ENCODE peak calls at places on chromosomes 7 and 10, in seven cellular contexts. One of them, this sample, is unnamed.

GRCh38 chr10:3805791-3806381 is 20.9 kb upstream of the KLF6 start:
- DNase-seq in DND-41: peak
- DNase-seq in CD4-positive, alpha-beta memory T cell: peak
- DNase-seq in A549: no peak
- DNase-seq in tibial artery: no peak
- DNase-seq in uterus: peak
- DNase-seq in colonic mucosa: no peak
- DNase-seq in this sample: no peak

GRCh38 chr10:29535012-29535777 is 99.6 kb downstream of the SVIL start:
- DNase-seq in DND-41: no peak
- DNase-seq in CD4-positive, alpha-beta memory T cell: no peak
- DNase-seq in A549: peak
- DNase-seq in tibial artery: no peak
- DNase-seq in uterus: peak
- DNase-seq in colonic mucosa: peak
- DNase-seq in this sample: no peak

GRCh38 chr7:84336303-84336702 is 141.7 kb upstream of the SEMA3A start:
- DNase-seq in DND-41: no peak
- DNase-seq in CD4-positive, alpha-beta memory T cell: no peak
- DNase-seq in A549: no peak
- DNase-seq in tibial artery: no peak
- DNase-seq in uterus: no peak
- DNase-seq in colonic mucosa: no peak
- DNase-seq in this sample: no peak

GRCh38 chr7:137978464-137979237 is 23.2 kb downstream of the CREB3L2 start:
- DNase-seq in DND-41: no peak
- DNase-seq in CD4-positive, alpha-beta memory T cell: no peak
- DNase-seq in A549: peak
- DNase-seq in tibial artery: peak
- DNase-seq in uterus: peak
- DNase-seq in colonic mucosa: no peak
- DNase-seq in this sample: no peak

GRCh38 chr7:122552769-122553168 is 146.1 kb downstream of the RNF133 start:
- DNase-seq in DND-41: no peak
- DNase-seq in CD4-positive, alpha-beta memory T cell: no peak
- DNase-seq in A549: no peak
- DNase-seq in tibial artery: no peak
- DNase-seq in uterus: no peak
- DNase-seq in colonic mucosa: no peak
- DNase-seq in this sample: no peak

GRCh38 chr10:78255796-78256638 is 222.4 kb downstream of the RPS24 start:
- DNase-seq in DND-41: no peak
- DNase-seq in CD4-positive, alpha-beta memory T cell: no peak
- DNase-seq in A549: peak
- DNase-seq in tibial artery: peak
- DNase-seq in uterus: peak
- DNase-seq in colonic mucosa: peak
- DNase-seq in this sample: no peak

GRCh38 chr10:122504551-122504950 is 43.2 kb downstream of the HTRA1 start:
- DNase-seq in DND-41: no peak
- DNase-seq in CD4-positive, alpha-beta memory T cell: no peak
- DNase-seq in A549: peak
- DNase-seq in tibial artery: peak
- DNase-seq in uterus: peak
- DNase-seq in colonic mucosa: peak
- DNase-seq in this sample: no peak

GRCh38 chr7:2956076-2956475 is 87.6 kb downstream of the CARD11 start:
- DNase-seq in DND-41: no peak
- DNase-seq in CD4-positive, alpha-beta memory T cell: no peak
- DNase-seq in A549: no peak
- DNase-seq in tibial artery: peak
- DNase-seq in uterus: no peak
- DNase-seq in colonic mucosa: no peak
- DNase-seq in this sample: no peak

GRCh38 chr7:4013793-4014192 is 668.3 kb upstream of the FOXK1 start:
- DNase-seq in DND-41: no peak
- DNase-seq in CD4-positive, alpha-beta memory T cell: no peak
- DNase-seq in A549: no peak
- DNase-seq in tibial artery: no peak
- DNase-seq in uterus: no peak
- DNase-seq in colonic mucosa: no peak
- DNase-seq in this sample: no peak

GRCh38 chr10:6593140-6593740 is 13.2 kb upstream of the PRKCQ start:
- DNase-seq in DND-41: no peak
- DNase-seq in CD4-positive, alpha-beta memory T cell: peak
- DNase-seq in A549: no peak
- DNase-seq in tibial artery: no peak
- DNase-seq in uterus: no peak
- DNase-seq in colonic mucosa: no peak
- DNase-seq in this sample: peak

GRCh38 chr10:131703527-131703926 is 197.3 kb upstream of the PPP2R2D start:
- DNase-seq in DND-41: no peak
- DNase-seq in CD4-positive, alpha-beta memory T cell: no peak
- DNase-seq in A549: no peak
- DNase-seq in tibial artery: no peak
- DNase-seq in uterus: no peak
- DNase-seq in colonic mucosa: no peak
- DNase-seq in this sample: no peak

GRCh38 chr10:122374859-122375721 is 582 bp downstream of the PLEKHA1 start:
- DNase-seq in DND-41: peak
- DNase-seq in CD4-positive, alpha-beta memory T cell: peak
- DNase-seq in A549: peak
- DNase-seq in tibial artery: peak
- DNase-seq in uterus: peak
- DNase-seq in colonic mucosa: peak
- DNase-seq in this sample: peak

GRCh38 chr10:9076066-9076465 is 1021.6 kb downstream of the GATA3 start:
- DNase-seq in DND-41: no peak
- DNase-seq in CD4-positive, alpha-beta memory T cell: no peak
- DNase-seq in A549: no peak
- DNase-seq in tibial artery: no peak
- DNase-seq in uterus: no peak
- DNase-seq in colonic mucosa: no peak
- DNase-seq in this sample: no peak

GRCh38 chr7:116802784-116803183 is 59.6 kb upstream of the CAPZA2 start:
- DNase-seq in DND-41: peak
- DNase-seq in CD4-positive, alpha-beta memory T cell: peak
- DNase-seq in A549: peak
- DNase-seq in tibial artery: no peak
- DNase-seq in uterus: no peak
- DNase-seq in colonic mucosa: peak
- DNase-seq in this sample: peak

GRCh38 chr7:142556745-142557144 is 192.5 kb upstream of the PRSS1 start:
- DNase-seq in DND-41: no peak
- DNase-seq in CD4-positive, alpha-beta memory T cell: no peak
- DNase-seq in A549: peak
- DNase-seq in tibial artery: no peak
- DNase-seq in uterus: peak
- DNase-seq in colonic mucosa: no peak
- DNase-seq in this sample: no peak

GRCh38 chr10:79268717-79269116 is 78.6 kb upstream of the PPIF start:
- DNase-seq in DND-41: no peak
- DNase-seq in CD4-positive, alpha-beta memory T cell: no peak
- DNase-seq in A549: no peak
- DNase-seq in tibial artery: no peak
- DNase-seq in uterus: no peak
- DNase-seq in colonic mucosa: no peak
- DNase-seq in this sample: no peak

GRCh38 chr10:124728830-124729661 is 15.1 kb downstream of the FAM53B start:
- DNase-seq in DND-41: peak
- DNase-seq in CD4-positive, alpha-beta memory T cell: no peak
- DNase-seq in A549: no peak
- DNase-seq in tibial artery: peak
- DNase-seq in uterus: no peak
- DNase-seq in colonic mucosa: no peak
- DNase-seq in this sample: no peak

GRCh38 chr7:41699532-41699931 is 3.4 kb downstream of the INHBA start:
- DNase-seq in DND-41: no peak
- DNase-seq in CD4-positive, alpha-beta memory T cell: no peak
- DNase-seq in A549: no peak
- DNase-seq in tibial artery: no peak
- DNase-seq in uterus: peak
- DNase-seq in colonic mucosa: no peak
- DNase-seq in this sample: no peak

GRCh38 chr10:48406204-48406603 is 99.7 kb downstream of the MAPK8 start:
- DNase-seq in DND-41: no peak
- DNase-seq in CD4-positive, alpha-beta memory T cell: no peak
- DNase-seq in A549: peak
- DNase-seq in tibial artery: no peak
- DNase-seq in uterus: no peak
- DNase-seq in colonic mucosa: no peak
- DNase-seq in this sample: no peak

GRCh38 chr7:7628476-7628875 is 12.1 kb upstream of the UMAD1 start:
- DNase-seq in DND-41: no peak
- DNase-seq in CD4-positive, alpha-beta memory T cell: no peak
- DNase-seq in A549: no peak
- DNase-seq in tibial artery: no peak
- DNase-seq in uterus: no peak
- DNase-seq in colonic mucosa: no peak
- DNase-seq in this sample: no peak

GRCh38 chr7:82704121-82704520 is 260.5 kb upstream of the CACNA2D1 start:
- DNase-seq in DND-41: no peak
- DNase-seq in CD4-positive, alpha-beta memory T cell: no peak
- DNase-seq in A549: no peak
- DNase-seq in tibial artery: no peak
- DNase-seq in uterus: no peak
- DNase-seq in colonic mucosa: no peak
- DNase-seq in this sample: no peak

GRCh38 chr7:63931057-63931600 is 67.5 kb upstream of the ZNF722 start:
- DNase-seq in DND-41: no peak
- DNase-seq in CD4-positive, alpha-beta memory T cell: no peak
- DNase-seq in A549: no peak
- DNase-seq in tibial artery: no peak
- DNase-seq in uterus: no peak
- DNase-seq in colonic mucosa: no peak
- DNase-seq in this sample: no peak

DNA sequence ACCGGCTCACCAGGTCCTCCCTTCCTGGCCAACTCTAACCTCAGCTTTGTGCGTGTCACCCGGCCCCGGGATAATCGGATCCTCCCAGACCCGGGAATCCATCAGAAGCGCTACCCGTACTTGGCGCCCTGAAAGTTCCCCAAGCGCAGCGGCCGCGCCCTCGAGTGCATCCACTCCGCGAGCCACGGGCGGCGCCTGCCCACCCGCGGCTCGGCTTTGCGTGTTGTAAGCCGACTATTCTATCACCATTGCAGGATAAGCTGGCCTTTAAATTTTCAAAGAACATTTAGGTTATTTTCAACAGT is 35.7 kb upstream of the EBLN1 start:
- DNase-seq in DND-41: no peak
- DNase-seq in CD4-positive, alpha-beta memory T cell: peak
- DNase-seq in A549: no peak
- DNase-seq in tibial artery: peak
- DNase-seq in uterus: no peak
- DNase-seq in colonic mucosa: peak
- DNase-seq in this sample: no peak
- H3K4me3 ChIP-seq in DND-41: no peak
- H3K4me3 ChIP-seq in CD4-positive, alpha-beta memory T cell: peak
- H3K4me3 ChIP-seq in A549: no peak
- H3K4me3 ChIP-seq in tibial artery: peak
- H3K4me3 ChIP-seq in uterus: peak
- H3K4me3 ChIP-seq in colonic mucosa: peak
- H3K4me3 ChIP-seq in this sample: no peak

GRCh38 chr10:99930731-99931550 is 78.8 kb downstream of the DNMBP start:
- DNase-seq in DND-41: no peak
- DNase-seq in CD4-positive, alpha-beta memory T cell: no peak
- DNase-seq in A549: peak
- DNase-seq in tibial artery: no peak
- DNase-seq in uterus: no peak
- DNase-seq in colonic mucosa: peak
- DNase-seq in this sample: peak

GRCh38 chr10:99929360-99929759 is 80.4 kb downstream of the DNMBP start:
- DNase-seq in DND-41: no peak
- DNase-seq in CD4-positive, alpha-beta memory T cell: no peak
- DNase-seq in A549: no peak
- DNase-seq in tibial artery: no peak
- DNase-seq in uterus: no peak
- DNase-seq in colonic mucosa: no peak
- DNase-seq in this sample: no peak

GRCh38 chr10:99924856-99925255 is 84.9 kb downstream of the DNMBP start:
- DNase-seq in DND-41: no peak
- DNase-seq in CD4-positive, alpha-beta memory T cell: no peak
- DNase-seq in A549: no peak
- DNase-seq in tibial artery: no peak
- DNase-seq in uterus: no peak
- DNase-seq in colonic mucosa: no peak
- DNase-seq in this sample: no peak

GRCh38 chr10:99926925-99927718 is 82.6 kb downstream of the DNMBP start:
- DNase-seq in DND-41: no peak
- DNase-seq in CD4-positive, alpha-beta memory T cell: no peak
- DNase-seq in A549: no peak
- DNase-seq in tibial artery: no peak
- DNase-seq in uterus: peak
- DNase-seq in colonic mucosa: peak
- DNase-seq in this sample: no peak

DNA sequence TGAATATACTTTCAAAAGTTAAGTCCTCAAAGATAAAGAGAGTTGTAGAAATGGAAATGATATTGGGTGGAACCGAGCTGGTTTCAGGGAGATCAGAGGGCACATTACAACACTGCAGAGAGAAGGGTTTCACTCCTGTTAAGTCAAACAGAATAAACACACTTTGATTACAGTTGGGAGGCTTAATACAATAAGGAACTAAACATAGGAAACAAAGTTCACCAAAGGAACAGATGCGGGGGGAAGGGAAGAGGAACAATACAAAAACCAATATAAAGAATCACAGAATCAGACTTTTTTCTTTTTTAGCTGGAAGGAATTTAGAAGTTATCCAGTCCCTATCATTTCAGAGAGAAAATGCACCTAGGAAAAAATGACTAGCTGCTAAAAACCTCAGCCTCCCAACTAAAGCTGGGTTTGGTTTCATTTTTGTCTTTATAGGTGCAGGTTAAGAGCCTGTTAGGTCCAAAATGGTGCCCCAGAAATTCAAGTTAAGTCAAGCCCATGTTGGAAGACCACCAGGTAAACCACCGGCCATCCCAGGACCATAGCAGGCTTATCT is 81.9 kb downstream of the DNMBP start:
- DNase-seq in DND-41: no peak
- DNase-seq in CD4-positive, alpha-beta memory T cell: no peak
- DNase-seq in A549: no peak
- DNase-seq in tibial artery: no peak
- DNase-seq in uterus: no peak
- DNase-seq in colonic mucosa: peak
- DNase-seq in this sample: no peak
- H3K4me3 ChIP-seq in DND-41: no peak
- H3K4me3 ChIP-seq in CD4-positive, alpha-beta memory T cell: no peak
- H3K4me3 ChIP-seq in A549: peak
- H3K4me3 ChIP-seq in tibial artery: no peak
- H3K4me3 ChIP-seq in uterus: no peak
- H3K4me3 ChIP-seq in colonic mucosa: peak
- H3K4me3 ChIP-seq in this sample: no peak

GRCh38 chr7:135747366-135747765 is 1.2 kb downstream of the FAM180A start:
- DNase-seq in DND-41: no peak
- DNase-seq in CD4-positive, alpha-beta memory T cell: no peak
- DNase-seq in A549: no peak
- DNase-seq in tibial artery: no peak
- DNase-seq in uterus: no peak
- DNase-seq in colonic mucosa: no peak
- DNase-seq in this sample: no peak
- H3K4me3 ChIP-seq in DND-41: no peak
- H3K4me3 ChIP-seq in CD4-positive, alpha-beta memory T cell: no peak
- H3K4me3 ChIP-seq in A549: no peak
- H3K4me3 ChIP-seq in tibial artery: peak
- H3K4me3 ChIP-seq in uterus: peak
- H3K4me3 ChIP-seq in colonic mucosa: no peak
- H3K4me3 ChIP-seq in this sample: no peak

GRCh38 chr10:93967756-93968155 is 26.0 kb upstream of the PLCE1 start:
- DNase-seq in DND-41: no peak
- DNase-seq in CD4-positive, alpha-beta memory T cell: no peak
- DNase-seq in A549: no peak
- DNase-seq in tibial artery: no peak
- DNase-seq in uterus: no peak
- DNase-seq in colonic mucosa: no peak
- DNase-seq in this sample: no peak
- H3K4me3 ChIP-seq in DND-41: no peak
- H3K4me3 ChIP-seq in CD4-positive, alpha-beta memory T cell: no peak
- H3K4me3 ChIP-seq in A549: no peak
- H3K4me3 ChIP-seq in tibial artery: no peak
- H3K4me3 ChIP-seq in uterus: no peak
- H3K4me3 ChIP-seq in colonic mucosa: no peak
- H3K4me3 ChIP-seq in this sample: no peak

This sample was measured in Jurkat, Clone E6-1.